ENCODE peak calls at places on chromosomes 3 and 15, in seven cellular contexts. One of them, this sample, is unnamed. For H3K27me3, the result is how much of the 10 kb centered on the place peaks cover.

GRCh38 chr3:14329116-14329830 is 73.1 kb upstream of the SLC6A6 start:
- DNase-seq in CD4-positive, CD25-positive, alpha-beta regulatory T cell: no peak
- DNase-seq in fibroblast of lung: peak
- DNase-seq in RWPE2: no peak
- DNase-seq in CD8-positive, alpha-beta T cell: no peak
- DNase-seq in MM.1S: no peak
- DNase-seq in heart left ventricle: no peak
- DNase-seq in this sample: no peak

GRCh38 chr15:69612112-69612511 is 159.5 kb downstream of the RPLP1 start:
- DNase-seq in CD4-positive, CD25-positive, alpha-beta regulatory T cell: no peak
- DNase-seq in heart left ventricle: peak
- DNase-seq in fibroblast of lung: no peak
- DNase-seq in CD8-positive, alpha-beta T cell: peak
- DNase-seq in MM.1S: peak
- DNase-seq in RWPE2: no peak
- DNase-seq in this sample: no peak

GRCh38 chr3:126664591-126665214 is 9.8 kb upstream of the TXNRD3 start:
- DNase-seq in RWPE2: no peak
- DNase-seq in MM.1S: no peak
- DNase-seq in CD8-positive, alpha-beta T cell: no peak
- DNase-seq in heart left ventricle: no peak
- DNase-seq in CD4-positive, CD25-positive, alpha-beta regulatory T cell: no peak
- DNase-seq in fibroblast of lung: no peak
- DNase-seq in this sample: no peak

GRCh38 chr3:86785381-86785780 is 205.6 kb downstream of the VGLL3 start:
- DNase-seq in CD8-positive, alpha-beta T cell: no peak
- DNase-seq in heart left ventricle: no peak
- DNase-seq in fibroblast of lung: peak
- DNase-seq in CD4-positive, CD25-positive, alpha-beta regulatory T cell: no peak
- DNase-seq in MM.1S: no peak
- DNase-seq in RWPE2: no peak
- DNase-seq in this sample: no peak

GRCh38 chr3:45026038-45026437 is at the start of gene CLEC3B:
- DNase-seq in RWPE2: no peak
- DNase-seq in heart left ventricle: peak
- DNase-seq in MM.1S: no peak
- DNase-seq in fibroblast of lung: peak
- DNase-seq in CD8-positive, alpha-beta T cell: no peak
- DNase-seq in CD4-positive, CD25-positive, alpha-beta regulatory T cell: no peak
- DNase-seq in this sample: no peak

GRCh38 chr3:170631755-170632488 is 46.0 kb upstream of the SLC7A14 start:
- DNase-seq in CD8-positive, alpha-beta T cell: no peak
- DNase-seq in RWPE2: no peak
- DNase-seq in CD4-positive, CD25-positive, alpha-beta regulatory T cell: no peak
- DNase-seq in heart left ventricle: no peak
- DNase-seq in fibroblast of lung: no peak
- DNase-seq in MM.1S: no peak
- DNase-seq in this sample: no peak

GRCh38 chr15:78167227-78167888 is 18.2 kb downstream of the IDH3A start:
- DNase-seq in fibroblast of lung: no peak
- DNase-seq in RWPE2: no peak
- DNase-seq in heart left ventricle: no peak
- DNase-seq in MM.1S: peak
- DNase-seq in CD8-positive, alpha-beta T cell: no peak
- DNase-seq in CD4-positive, CD25-positive, alpha-beta regulatory T cell: peak
- DNase-seq in this sample: no peak

GRCh38 chr3:44077267-44077666 is 164.4 kb upstream of the TOPAZ1 start:
- DNase-seq in RWPE2: no peak
- DNase-seq in fibroblast of lung: no peak
- DNase-seq in MM.1S: no peak
- DNase-seq in CD4-positive, CD25-positive, alpha-beta regulatory T cell: no peak
- DNase-seq in CD8-positive, alpha-beta T cell: no peak
- DNase-seq in heart left ventricle: no peak
- DNase-seq in this sample: no peak

GRCh38 chr15:39667382-39668127 is 86.7 kb downstream of the THBS1 start:
- DNase-seq in heart left ventricle: no peak
- DNase-seq in fibroblast of lung: no peak
- DNase-seq in CD8-positive, alpha-beta T cell: no peak
- DNase-seq in MM.1S: no peak
- DNase-seq in CD4-positive, CD25-positive, alpha-beta regulatory T cell: no peak
- DNase-seq in RWPE2: no peak
- DNase-seq in this sample: no peak

DNA sequence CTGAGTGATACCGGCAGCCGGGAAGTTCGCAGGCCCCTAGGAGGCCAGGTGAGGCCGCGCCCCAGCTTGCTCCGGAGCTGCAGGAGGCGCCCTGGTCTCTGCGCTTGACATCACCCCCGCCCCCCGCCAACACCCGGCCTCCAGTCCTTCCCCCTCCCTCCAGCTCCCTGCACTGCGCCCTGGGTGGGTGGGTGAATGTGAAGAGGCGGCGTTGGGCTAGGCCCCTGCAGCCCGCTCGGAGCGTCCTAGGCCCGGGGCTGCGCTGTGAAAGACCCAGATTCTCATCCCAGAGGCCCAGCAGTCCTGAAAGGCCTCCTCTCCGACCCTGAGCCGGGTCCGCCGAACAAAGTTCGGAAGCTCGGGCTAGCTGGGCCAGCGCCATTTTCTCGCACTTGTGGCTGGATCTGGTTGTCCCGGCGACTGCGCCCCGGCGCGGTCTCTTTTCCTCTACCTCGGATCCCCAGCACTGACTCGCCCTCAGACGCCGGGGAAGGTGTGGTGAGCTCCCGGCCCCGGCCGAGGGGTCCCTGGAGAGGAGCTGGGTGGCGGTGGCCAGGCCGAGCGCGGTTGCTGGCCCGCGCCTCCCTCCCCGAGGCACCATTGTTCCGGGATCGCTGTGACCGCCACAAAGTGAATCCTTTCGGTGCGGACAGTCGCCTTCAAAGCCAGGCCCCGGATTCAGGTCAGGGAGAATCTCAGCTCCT is 12.9 kb downstream of the ZIC4 start:
- DNase-seq in RWPE2: no peak
- DNase-seq in CD4-positive, CD25-positive, alpha-beta regulatory T cell: no peak
- DNase-seq in CD8-positive, alpha-beta T cell: no peak
- DNase-seq in MM.1S: no peak
- DNase-seq in heart left ventricle: no peak
- DNase-seq in fibroblast of lung: no peak
- DNase-seq in this sample: no peak
- H3K27me3 ChIP-seq in RWPE2: half or more
- H3K27me3 ChIP-seq in CD4-positive, CD25-positive, alpha-beta regulatory T cell: under half
- H3K27me3 ChIP-seq in CD8-positive, alpha-beta T cell: under half
- H3K27me3 ChIP-seq in MM.1S: under half
- H3K27me3 ChIP-seq in heart left ventricle: half or more
- H3K27me3 ChIP-seq in fibroblast of lung: half or more
- H3K27me3 ChIP-seq in this sample: under half

GRCh38 chr3:27714101-27714526 is 8.0 kb downstream of the EOMES start:
- DNase-seq in heart left ventricle: no peak
- DNase-seq in MM.1S: no peak
- DNase-seq in RWPE2: no peak
- DNase-seq in CD4-positive, CD25-positive, alpha-beta regulatory T cell: no peak
- DNase-seq in fibroblast of lung: no peak
- DNase-seq in CD8-positive, alpha-beta T cell: no peak
- DNase-seq in this sample: no peak

GRCh38 chr3:27713435-27713880 is 8.7 kb downstream of the EOMES start:
- DNase-seq in MM.1S: no peak
- DNase-seq in RWPE2: no peak
- DNase-seq in heart left ventricle: no peak
- DNase-seq in fibroblast of lung: no peak
- DNase-seq in CD4-positive, CD25-positive, alpha-beta regulatory T cell: no peak
- DNase-seq in CD8-positive, alpha-beta T cell: no peak
- DNase-seq in this sample: no peak

GRCh38 chr3:27715454-27715806 is 6.7 kb downstream of the EOMES start:
- DNase-seq in CD4-positive, CD25-positive, alpha-beta regulatory T cell: no peak
- DNase-seq in heart left ventricle: no peak
- DNase-seq in MM.1S: no peak
- DNase-seq in CD8-positive, alpha-beta T cell: no peak
- DNase-seq in fibroblast of lung: no peak
- DNase-seq in RWPE2: no peak
- DNase-seq in this sample: no peak

GRCh38 chr3:27715863-27716262 is 6.3 kb downstream of the EOMES start:
- DNase-seq in CD8-positive, alpha-beta T cell: no peak
- DNase-seq in heart left ventricle: no peak
- DNase-seq in CD4-positive, CD25-positive, alpha-beta regulatory T cell: no peak
- DNase-seq in fibroblast of lung: peak
- DNase-seq in RWPE2: no peak
- DNase-seq in MM.1S: no peak
- DNase-seq in this sample: no peak

DNA sequence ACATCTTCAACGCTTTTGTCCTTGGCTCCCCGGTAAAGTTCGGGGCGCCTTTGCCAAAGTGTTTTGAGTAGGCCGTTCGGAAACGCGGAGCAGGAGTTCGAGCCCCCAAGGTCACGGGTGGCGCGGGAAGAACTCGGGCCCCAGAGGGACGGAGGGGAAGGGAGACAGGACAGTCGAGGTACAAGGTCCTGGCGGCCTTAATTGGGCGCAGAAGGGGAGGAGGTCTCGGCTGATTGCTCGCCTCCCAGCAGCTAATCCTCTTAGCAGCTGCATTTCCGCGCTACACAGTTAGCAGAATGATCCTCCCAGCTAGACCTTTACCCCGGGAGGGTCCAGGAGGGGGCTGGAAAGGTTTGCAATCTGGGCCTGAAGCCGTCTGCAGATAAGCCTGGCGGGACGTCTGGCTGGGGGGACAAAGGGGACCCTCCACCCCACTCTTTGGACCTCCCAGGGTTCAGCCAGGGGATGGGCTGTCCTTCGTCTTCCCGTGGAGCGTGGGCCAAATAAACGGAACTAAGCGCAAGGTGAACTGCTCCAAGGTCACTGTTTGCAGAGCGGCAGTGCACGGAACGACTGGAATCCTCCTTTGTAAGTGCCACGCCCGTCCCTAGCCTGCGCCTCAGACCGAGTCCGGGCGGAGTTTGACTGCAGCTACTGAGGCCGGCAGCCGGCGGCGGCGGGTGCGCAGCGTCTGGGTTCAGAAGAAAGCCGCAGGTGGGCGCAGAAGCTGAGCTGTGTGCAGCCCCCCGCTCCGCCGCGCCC is 7.2 kb downstream of the EOMES start:
- DNase-seq in RWPE2: no peak
- DNase-seq in CD4-positive, CD25-positive, alpha-beta regulatory T cell: no peak
- DNase-seq in CD8-positive, alpha-beta T cell: peak
- DNase-seq in heart left ventricle: no peak
- DNase-seq in fibroblast of lung: no peak
- DNase-seq in MM.1S: no peak
- DNase-seq in this sample: no peak
- H3K27me3 ChIP-seq in RWPE2: under half
- H3K27me3 ChIP-seq in CD4-positive, CD25-positive, alpha-beta regulatory T cell: under half
- H3K27me3 ChIP-seq in CD8-positive, alpha-beta T cell: under half
- H3K27me3 ChIP-seq in heart left ventricle: under half
- H3K27me3 ChIP-seq in fibroblast of lung: under half
- H3K27me3 ChIP-seq in MM.1S: under half
- H3K27me3 ChIP-seq in this sample: under half

GRCh38 chr15:74124196-74124595 is 6.2 kb upstream of the ISLR2 start:
- DNase-seq in MM.1S: no peak
- DNase-seq in CD8-positive, alpha-beta T cell: no peak
- DNase-seq in fibroblast of lung: no peak
- DNase-seq in CD4-positive, CD25-positive, alpha-beta regulatory T cell: no peak
- DNase-seq in heart left ventricle: no peak
- DNase-seq in RWPE2: no peak
- DNase-seq in this sample: no peak
- H3K27me3 ChIP-seq in MM.1S: half or more
- H3K27me3 ChIP-seq in CD8-positive, alpha-beta T cell: under half
- H3K27me3 ChIP-seq in fibroblast of lung: half or more
- H3K27me3 ChIP-seq in CD4-positive, CD25-positive, alpha-beta regulatory T cell: under half
- H3K27me3 ChIP-seq in heart left ventricle: under half
- H3K27me3 ChIP-seq in RWPE2: half or more
- H3K27me3 ChIP-seq in this sample: under half

GRCh38 chr3:157819415-157819814 is 286.8 kb downstream of the SHOX2 start:
- DNase-seq in CD4-positive, CD25-positive, alpha-beta regulatory T cell: no peak
- DNase-seq in heart left ventricle: no peak
- DNase-seq in MM.1S: no peak
- DNase-seq in CD8-positive, alpha-beta T cell: no peak
- DNase-seq in RWPE2: no peak
- DNase-seq in fibroblast of lung: no peak
- DNase-seq in this sample: no peak

GRCh38 chr3:157823050-157823449 is 283.2 kb downstream of the SHOX2 start:
- DNase-seq in heart left ventricle: no peak
- DNase-seq in CD8-positive, alpha-beta T cell: no peak
- DNase-seq in CD4-positive, CD25-positive, alpha-beta regulatory T cell: no peak
- DNase-seq in MM.1S: no peak
- DNase-seq in RWPE2: no peak
- DNase-seq in fibroblast of lung: no peak
- DNase-seq in this sample: no peak

GRCh38 chr3:157819826-157820517 is 286.2 kb downstream of the SHOX2 start:
- DNase-seq in heart left ventricle: no peak
- DNase-seq in fibroblast of lung: no peak
- DNase-seq in CD4-positive, CD25-positive, alpha-beta regulatory T cell: no peak
- DNase-seq in CD8-positive, alpha-beta T cell: no peak
- DNase-seq in RWPE2: no peak
- DNase-seq in MM.1S: no peak
- DNase-seq in this sample: no peak

GRCh38 chr3:157824281-157824680 is 281.9 kb downstream of the SHOX2 start:
- DNase-seq in heart left ventricle: no peak
- DNase-seq in RWPE2: no peak
- DNase-seq in fibroblast of lung: no peak
- DNase-seq in CD8-positive, alpha-beta T cell: no peak
- DNase-seq in MM.1S: no peak
- DNase-seq in CD4-positive, CD25-positive, alpha-beta regulatory T cell: no peak
- DNase-seq in this sample: no peak
- H3K27me3 ChIP-seq in heart left ventricle: under half
- H3K27me3 ChIP-seq in RWPE2: under half
- H3K27me3 ChIP-seq in fibroblast of lung: under half
- H3K27me3 ChIP-seq in CD8-positive, alpha-beta T cell: under half
- H3K27me3 ChIP-seq in MM.1S: under half
- H3K27me3 ChIP-seq in CD4-positive, CD25-positive, alpha-beta regulatory T cell: under half
- H3K27me3 ChIP-seq in this sample: under half

DNA sequence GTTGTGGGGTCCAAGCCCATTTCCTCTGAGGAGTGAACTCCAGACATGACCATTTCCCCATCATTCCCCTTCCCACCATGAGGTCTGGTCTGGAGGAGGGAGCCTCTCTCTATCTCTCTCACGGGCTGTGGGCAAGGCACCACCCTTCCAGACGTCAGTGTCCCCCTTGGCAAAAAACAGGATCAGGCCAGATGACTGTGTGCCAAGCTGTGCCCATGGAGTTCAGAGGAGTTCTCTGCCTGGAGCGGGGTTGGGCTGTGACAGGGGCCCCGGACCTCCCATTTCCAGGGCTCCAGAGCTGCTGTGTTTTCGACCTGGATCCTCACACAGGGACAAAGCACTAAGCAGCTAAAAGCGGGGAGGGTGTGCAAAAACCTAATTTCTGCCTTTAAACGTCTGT is 124.5 kb downstream of the RAB11A start:
- DNase-seq in heart left ventricle: no peak
- DNase-seq in RWPE2: no peak
- DNase-seq in CD4-positive, CD25-positive, alpha-beta regulatory T cell: no peak
- DNase-seq in CD8-positive, alpha-beta T cell: no peak
- DNase-seq in MM.1S: no peak
- DNase-seq in fibroblast of lung: no peak
- DNase-seq in this sample: no peak
- H3K27me3 ChIP-seq in heart left ventricle: under half
- H3K27me3 ChIP-seq in RWPE2: under half
- H3K27me3 ChIP-seq in CD4-positive, CD25-positive, alpha-beta regulatory T cell: under half
- H3K27me3 ChIP-seq in CD8-positive, alpha-beta T cell: under half
- H3K27me3 ChIP-seq in MM.1S: under half
- H3K27me3 ChIP-seq in fibroblast of lung: under half
- H3K27me3 ChIP-seq in this sample: under half

GRCh38 chr15:85382942-85383341 is 2.5 kb downstream of the AKAP13 start:
- DNase-seq in MM.1S: no peak
- DNase-seq in RWPE2: no peak
- DNase-seq in CD4-positive, CD25-positive, alpha-beta regulatory T cell: no peak
- DNase-seq in heart left ventricle: no peak
- DNase-seq in fibroblast of lung: no peak
- DNase-seq in CD8-positive, alpha-beta T cell: no peak
- DNase-seq in this sample: no peak
- H3K27me3 ChIP-seq in MM.1S: under half
- H3K27me3 ChIP-seq in RWPE2: under half
- H3K27me3 ChIP-seq in CD4-positive, CD25-positive, alpha-beta regulatory T cell: under half
- H3K27me3 ChIP-seq in heart left ventricle: under half
- H3K27me3 ChIP-seq in fibroblast of lung: under half
- H3K27me3 ChIP-seq in CD8-positive, alpha-beta T cell: under half
- H3K27me3 ChIP-seq in this sample: under half

GRCh38 chr3:189805375-189806067 is 174.3 kb downstream of the TP63 start:
- DNase-seq in MM.1S: no peak
- DNase-seq in CD4-positive, CD25-positive, alpha-beta regulatory T cell: no peak
- DNase-seq in RWPE2: no peak
- DNase-seq in fibroblast of lung: no peak
- DNase-seq in heart left ventricle: no peak
- DNase-seq in CD8-positive, alpha-beta T cell: no peak
- DNase-seq in this sample: no peak
- H3K27me3 ChIP-seq in MM.1S: under half
- H3K27me3 ChIP-seq in CD4-positive, CD25-positive, alpha-beta regulatory T cell: under half
- H3K27me3 ChIP-seq in RWPE2: under half
- H3K27me3 ChIP-seq in fibroblast of lung: under half
- H3K27me3 ChIP-seq in heart left ventricle: under half
- H3K27me3 ChIP-seq in CD8-positive, alpha-beta T cell: under half
- H3K27me3 ChIP-seq in this sample: under half